ENCODE peak calls at places on chromosomes 13 and 19, in ten cellular contexts. I is right atrium auricular region; K is naive thymus-derived CD4-positive, alpha-beta T cell; Y is IMR-90; A is thyroid gland; G is left lung; H is cardiac muscle cell; E is K562; L is stomach; P is CD8-positive, alpha-beta T cell. O is an unnamed sample. For H3K4me1 and H3K36me3, the result is how much of the 10 kb centered on the place peaks cover.

GRCh38 chr13:23380534-23380933 is 53.0 kb downstream of the SACS start:
- DNase-seq in I (no peak), K (no peak), Y (peak), A (no peak), G (no peak), H (no peak), E (no peak), L (no peak), P (no peak), O (peak)

GRCh38 chr13:50081106-50081898 is 66.1 kb downstream of the KCNRG start:
- DNase-seq in I (no peak), K (no peak), Y (no peak), A (peak), G (peak), H (peak), E (peak), L (peak), P (peak), O (peak)

GRCh38 chr13:73140804-73141203 is 82.0 kb downstream of the KLF5 start:
- DNase-seq in I (no peak), K (no peak), Y (no peak), A (peak), G (no peak), H (no peak), E (no peak), L (peak), P (no peak), O (no peak)

GRCh38 chr13:25468330-25469178 is 96.8 kb downstream of the ATP8A2 start:
- DNase-seq in I (no peak), K (no peak), Y (no peak), A (peak), G (no peak), H (peak), E (peak), L (no peak), P (no peak), O (no peak)

GRCh38 chr13:83352391-83352790 is 529.9 kb downstream of the SLITRK1 start:
- DNase-seq in I (no peak), K (no peak), Y (no peak), A (no peak), G (no peak), H (no peak), E (no peak), L (no peak), P (no peak), O (no peak)

GRCh38 chr19:50555447-50556235 is 12.6 kb downstream of the LRRC4B start:
- DNase-seq in I (no peak), K (no peak), Y (no peak), A (no peak), G (no peak), H (peak), E (peak), L (no peak), P (no peak), O (peak)

GRCh38 chr19:44847144-44848035 is 1.3 kb downstream of the NECTIN2 start:
- DNase-seq in I (peak), K (no peak), Y (peak), A (peak), G (peak), H (peak), E (peak), L (peak), P (peak), O (peak)

GRCh38 chr19:15251749-15252397 is 19.6 kb upstream of the EPHX3 start:
- DNase-seq in I (peak), K (no peak), Y (peak), A (peak), G (no peak), H (peak), E (peak), L (peak), P (no peak), O (peak)

GRCh38 chr19:10713317-10713716 is 4.6 kb upstream of the DNM2 start:
- DNase-seq in I (no peak), K (no peak), Y (no peak), A (no peak), G (no peak), H (no peak), E (no peak), L (no peak), P (no peak), O (no peak)

GRCh38 chr13:110676511-110677204 is 29.3 kb downstream of the CARS2 start:
- DNase-seq in I (no peak), K (no peak), Y (no peak), A (no peak), G (no peak), H (no peak), E (no peak), L (no peak), P (no peak), O (no peak)

GRCh38 chr19:32361574-32362317 is 16.3 kb downstream of the ZNF507 start:
- DNase-seq in I (no peak), K (no peak), Y (no peak), A (no peak), G (peak), H (no peak), E (no peak), L (no peak), P (no peak), O (no peak)

GRCh38 chr19:48394331-48395169 is 1.1 kb downstream of the GRIN2D start:
- DNase-seq in I (no peak), K (no peak), Y (no peak), A (no peak), G (no peak), H (no peak), E (no peak), L (no peak), P (no peak), O (peak)

GRCh38 chr13:79287994-79288795 is 117.9 kb downstream of the RBM26 start:
- DNase-seq in I (no peak), K (no peak), Y (no peak), A (no peak), G (no peak), H (no peak), E (no peak), L (no peak), P (no peak), O (no peak)

GRCh38 chr19:45152504-45153338 is 8.1 kb downstream of the NKPD1 start:
- DNase-seq in I (peak), K (peak), Y (peak), A (peak), G (no peak), H (no peak), E (no peak), L (peak), P (peak), O (no peak)

GRCh38 chr13:71874490-71874889 is 7.5 kb upstream of the DACH1 start:
- DNase-seq in I (no peak), K (no peak), Y (no peak), A (no peak), G (no peak), H (no peak), E (no peak), L (no peak), P (no peak), O (no peak)

GRCh38 chr13:111418101-111418500 is 97.7 kb downstream of the TEX29 start:
- DNase-seq in I (no peak), K (no peak), Y (no peak), A (no peak), G (peak), H (no peak), E (no peak), L (no peak), P (no peak), O (no peak)

GRCh38 chr13:37602743-37603381 is 4.3 kb upstream of the POSTN start:
- DNase-seq in I (no peak), K (no peak), Y (peak), A (no peak), G (no peak), H (peak), E (no peak), L (no peak), P (no peak), O (peak)

GRCh38 chr13:30832845-30833332 is 73.2 kb upstream of the MEDAG start:
- DNase-seq in I (no peak), K (no peak), Y (no peak), A (peak), G (peak), H (peak), E (peak), L (peak), P (no peak), O (peak)

GRCh38 chr13:95677564-95678386 is 836 bp downstream of the DNAJC3 start:
- DNase-seq in I (peak), K (peak), Y (peak), A (no peak), G (no peak), H (peak), E (no peak), L (no peak), P (peak), O (peak)

GRCh38 chr13:94272038-94272437 is 207.4 kb downstream of the DCT start:
- DNase-seq in I (no peak), K (no peak), Y (peak), A (no peak), G (no peak), H (no peak), E (no peak), L (no peak), P (no peak), O (no peak)

GRCh38 chr13:49246850-49247721 is 639 bp upstream of the CDADC1 start:
- DNase-seq in I (no peak), K (no peak), Y (no peak), A (no peak), G (no peak), H (no peak), E (no peak), L (no peak), P (no peak), O (no peak)

GRCh38 chr13:46478641-46479040 is 74.3 kb upstream of the LRCH1 start:
- DNase-seq in I (no peak), K (no peak), Y (no peak), A (no peak), G (no peak), H (no peak), E (no peak), L (no peak), P (no peak), O (no peak)

GRCh38 chr13:48258002-48258401 is 25.0 kb downstream of the ITM2B start:
- DNase-seq in I (no peak), K (no peak), Y (no peak), A (no peak), G (no peak), H (no peak), E (no peak), L (no peak), P (no peak), O (no peak)

GRCh38 chr19:10587022-10587838 is at the start of gene AP1M2:
- DNase-seq in I (no peak), K (no peak), Y (no peak), A (peak), G (peak), H (no peak), E (peak), L (peak), P (no peak), O (no peak)

GRCh38 chr13:41707192-41707858 is 250.0 kb downstream of the RGCC start:
- DNase-seq in I (no peak), K (no peak), Y (no peak), A (no peak), G (no peak), H (no peak), E (no peak), L (no peak), P (no peak), O (no peak)

GRCh38 chr13:112990783-112991182 is 21.8 kb downstream of the MCF2L start:
- DNase-seq in I (no peak), K (no peak), Y (no peak), A (peak), G (peak), H (no peak), E (no peak), L (peak), P (no peak), O (no peak)

GRCh38 chr19:41367848-41368301 is 3.9 kb upstream of the B9D2 start:
- DNase-seq in I (no peak), K (no peak), Y (peak), A (no peak), G (no peak), H (no peak), E (peak), L (no peak), P (no peak), O (no peak)

GRCh38 chr19:3507371-3508120 is 1.4 kb downstream of the FZR1 start:
- DNase-seq in I (peak), K (no peak), Y (no peak), A (peak), G (peak), H (peak), E (peak), L (peak), P (peak), O (no peak)

GRCh38 chr19:45901432-45901903 is 945 bp downstream of the MYPOP start:
- DNase-seq in I (peak), K (peak), Y (peak), A (peak), G (peak), H (peak), E (no peak), L (peak), P (peak), O (no peak)

GRCh38 chr19:13100031-13100588 is 2.5 kb downstream of the LYL1 start:
- DNase-seq in I (no peak), K (peak), Y (no peak), A (no peak), G (no peak), H (no peak), E (no peak), L (no peak), P (peak), O (no peak)

GRCh38 chr19:15198006-15198356 is 2.8 kb downstream of the NOTCH3 start:
- DNase-seq in I (no peak), K (no peak), Y (no peak), A (no peak), G (no peak), H (no peak), E (no peak), L (no peak), P (no peak), O (no peak)

GRCh38 chr19:32543107-32543900 is 37.7 kb upstream of the PDCD5 start:
- DNase-seq in I (no peak), K (no peak), Y (peak), A (no peak), G (no peak), H (no peak), E (no peak), L (no peak), P (no peak), O (no peak)

GRCh38 chr19:6022570-6023049 is 44.7 kb upstream of the RANBP3 start:
- DNase-seq in I (no peak), K (no peak), Y (no peak), A (no peak), G (no peak), H (no peak), E (no peak), L (no peak), P (no peak), O (no peak)

GRCh38 chr13:25633108-25633507 is 261.3 kb downstream of the ATP8A2 start:
- DNase-seq in I (no peak), K (no peak), Y (no peak), A (no peak), G (no peak), H (no peak), E (no peak), L (no peak), P (no peak), O (no peak)

GRCh38 chr13:40445557-40445990 is 220.9 kb downstream of the FOXO1 start:
- DNase-seq in I (peak), K (no peak), Y (no peak), A (peak), G (no peak), H (no peak), E (no peak), L (peak), P (no peak), O (no peak)

GRCh38 chr13:98944336-98944735 is 33.5 kb downstream of the DOCK9 start:
- DNase-seq in I (no peak), K (no peak), Y (no peak), A (no peak), G (no peak), H (no peak), E (no peak), L (no peak), P (no peak), O (no peak)

GRCh38 chr13:91056746-91057145 is 290.7 kb upstream of the MIR17HG start:
- DNase-seq in I (no peak), K (no peak), Y (no peak), A (no peak), G (no peak), H (no peak), E (no peak), L (no peak), P (no peak), O (no peak)

GRCh38 chr19:30923096-30923495 is 426.1 kb downstream of the TSHZ3 start:
- DNase-seq in I (no peak), K (no peak), Y (no peak), A (no peak), G (no peak), H (no peak), E (no peak), L (no peak), P (no peak), O (no peak)

GRCh38 chr13:80037505-80037888 is 303.4 kb downstream of the SPRY2 start:
- DNase-seq in I (no peak), K (no peak), Y (peak), A (no peak), G (no peak), H (no peak), E (no peak), L (no peak), P (no peak), O (no peak)

DNA sequence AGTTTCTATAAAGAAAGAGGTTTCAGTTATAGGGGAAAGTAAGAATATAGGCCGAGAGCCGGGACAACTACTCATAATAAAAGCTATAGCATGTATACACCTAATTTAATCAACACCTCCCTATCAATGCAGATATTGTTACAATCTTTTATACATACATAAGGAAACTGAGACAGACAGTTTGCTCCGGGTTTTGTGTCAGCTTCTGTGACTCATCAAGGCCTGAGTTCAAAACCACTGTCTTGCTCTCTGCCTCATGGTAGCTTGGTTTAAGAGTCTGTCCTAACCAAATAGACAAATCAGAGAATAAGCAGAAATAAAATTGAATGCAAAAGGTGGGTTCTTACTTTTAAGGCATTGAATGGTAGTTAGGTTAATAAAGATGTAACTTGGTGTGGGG is 222.9 kb downstream of the GGACT start:
- DNase-seq in I (no peak), K (no peak), Y (peak), A (no peak), G (no peak), H (no peak), E (no peak), L (no peak), P (no peak), O (no peak)
- H3K4me3 ChIP-seq in I (no peak), K (no peak), Y (no peak), A (no peak), G (no peak), H (no peak), E (no peak), L (no peak), P (no peak), O (no peak)

GRCh38 chr19:38737297-38737865 is 6.9 kb downstream of the CAPN12 start:
- DNase-seq in I (no peak), K (no peak), Y (no peak), A (no peak), G (no peak), H (no peak), E (no peak), L (no peak), P (no peak), O (no peak)
- H3K4me1 ChIP-seq in I (under half), K (under half), Y (under half), A (under half), G (under half), H (under half), E (under half), L (under half), P (under half), O (under half)

GRCh38 chr19:17579523-17580244 is 24.2 kb downstream of the COLGALT1 start:
- DNase-seq in I (no peak), K (no peak), Y (peak), A (peak), G (peak), H (peak), E (peak), L (no peak), P (no peak), O (peak)

GRCh38 chr19:17575871-17576757 is 20.7 kb downstream of the COLGALT1 start:
- DNase-seq in I (no peak), K (no peak), Y (no peak), A (no peak), G (no peak), H (no peak), E (peak), L (no peak), P (no peak), O (peak)

GRCh38 chr19:17580470-17581000 is 25.1 kb downstream of the COLGALT1 start:
- DNase-seq in I (no peak), K (no peak), Y (no peak), A (no peak), G (no peak), H (no peak), E (no peak), L (no peak), P (no peak), O (no peak)

GRCh38 chr19:17576758-17577532 is 21.5 kb downstream of the COLGALT1 start:
- DNase-seq in I (no peak), K (no peak), Y (no peak), A (no peak), G (peak), H (peak), E (peak), L (no peak), P (no peak), O (peak)

GRCh38 chr19:17577698-17578097 is 22.2 kb downstream of the COLGALT1 start:
- DNase-seq in I (no peak), K (no peak), Y (no peak), A (no peak), G (no peak), H (no peak), E (no peak), L (no peak), P (no peak), O (no peak)
- H3K36me3 ChIP-seq in I (half or more), K (half or more), Y (half or more), A (under half), G (half or more), H (under half), E (half or more), L (under half), P (under half), O (half or more)

GRCh38 chr19:38557205-38557799 is 60.5 kb downstream of the MAP4K1 start:
- DNase-seq in I (no peak), K (no peak), Y (no peak), A (no peak), G (peak), H (no peak), E (peak), L (peak), P (peak), O (no peak)

GRCh38 chr19:38551450-38551813 is 66.3 kb downstream of the MAP4K1 start:
- DNase-seq in I (no peak), K (no peak), Y (no peak), A (no peak), G (no peak), H (no peak), E (peak), L (no peak), P (no peak), O (no peak)

GRCh38 chr19:38554676-38555141 is 63.0 kb downstream of the MAP4K1 start:
- DNase-seq in I (no peak), K (no peak), Y (no peak), A (no peak), G (no peak), H (no peak), E (no peak), L (no peak), P (no peak), O (no peak)

GRCh38 chr19:38556521-38557174 is 61.1 kb downstream of the MAP4K1 start:
- DNase-seq in I (no peak), K (no peak), Y (no peak), A (no peak), G (peak), H (no peak), E (peak), L (no peak), P (no peak), O (no peak)

GRCh38 chr19:38555200-38555599 is 62.6 kb downstream of the MAP4K1 start:
- DNase-seq in I (no peak), K (no peak), Y (no peak), A (no peak), G (no peak), H (no peak), E (no peak), L (no peak), P (no peak), O (no peak)
- H3K4me3 ChIP-seq in I (no peak), K (no peak), Y (no peak), A (no peak), G (no peak), H (no peak), E (no peak), L (no peak), P (no peak), O (no peak)

GRCh38 chr13:70203661-70204229 is 95.5 kb upstream of the KLHL1 start:
- DNase-seq in I (no peak), K (peak), Y (no peak), A (no peak), G (no peak), H (no peak), E (no peak), L (no peak), P (no peak), O (no peak)
- H3K4me1 ChIP-seq in I (under half), K (under half), Y (under half), A (under half), G (under half), H (under half), E (under half), L (under half), P (under half), O (under half)